ENCODE peak calls at places on chromosomes 13 and 19, in eight cellular contexts. One of them, this sample, is unnamed.

GRCh38 chr13:52393572-52394357 is 12.2 kb downstream of the THSD1 start:
- DNase-seq in MCF 10A: no peak
- DNase-seq in GM10248: no peak
- DNase-seq in neural crest cell: no peak
- DNase-seq in left ventricle myocardium inferior: no peak
- DNase-seq in omental fat pad: no peak
- DNase-seq in transverse colon: no peak
- DNase-seq in mesothelial cell of epicardium: no peak
- DNase-seq in this sample: no peak

GRCh38 chr13:85586422-85586831 is 212.8 kb downstream of the SLITRK6 start:
- DNase-seq in MCF 10A: peak
- DNase-seq in GM10248: no peak
- DNase-seq in left ventricle myocardium inferior: no peak
- DNase-seq in omental fat pad: no peak
- DNase-seq in transverse colon: no peak
- DNase-seq in mesothelial cell of epicardium: no peak
- DNase-seq in neural crest cell: no peak
- DNase-seq in this sample: no peak

GRCh38 chr13:32432856-32433255 is 4.9 kb upstream of the N4BP2L1 start:
- DNase-seq in MCF 10A: peak
- DNase-seq in mesothelial cell of epicardium: no peak
- DNase-seq in neural crest cell: no peak
- DNase-seq in GM10248: no peak
- DNase-seq in omental fat pad: no peak
- DNase-seq in transverse colon: no peak
- DNase-seq in left ventricle myocardium inferior: no peak
- DNase-seq in this sample: no peak

GRCh38 chr13:110126391-110126961 is 180.5 kb downstream of the COL4A1 start:
- DNase-seq in transverse colon: no peak
- DNase-seq in neural crest cell: no peak
- DNase-seq in MCF 10A: peak
- DNase-seq in left ventricle myocardium inferior: peak
- DNase-seq in mesothelial cell of epicardium: no peak
- DNase-seq in omental fat pad: no peak
- DNase-seq in GM10248: no peak
- DNase-seq in this sample: no peak

GRCh38 chr19:55456347-55456746 is 5.1 kb downstream of the ISOC2 start:
- DNase-seq in neural crest cell: no peak
- DNase-seq in omental fat pad: no peak
- DNase-seq in MCF 10A: no peak
- DNase-seq in transverse colon: no peak
- DNase-seq in mesothelial cell of epicardium: no peak
- DNase-seq in left ventricle myocardium inferior: no peak
- DNase-seq in GM10248: no peak
- DNase-seq in this sample: no peak

GRCh38 chr13:23847545-23847944 is 41.7 kb downstream of the MIPEP start:
- DNase-seq in transverse colon: no peak
- DNase-seq in left ventricle myocardium inferior: no peak
- DNase-seq in neural crest cell: no peak
- DNase-seq in GM10248: no peak
- DNase-seq in omental fat pad: no peak
- DNase-seq in mesothelial cell of epicardium: no peak
- DNase-seq in MCF 10A: no peak
- DNase-seq in this sample: no peak

GRCh38 chr13:50682966-50683365 is 160.5 kb downstream of the DLEU7 start:
- DNase-seq in mesothelial cell of epicardium: no peak
- DNase-seq in neural crest cell: no peak
- DNase-seq in GM10248: no peak
- DNase-seq in omental fat pad: no peak
- DNase-seq in transverse colon: no peak
- DNase-seq in left ventricle myocardium inferior: no peak
- DNase-seq in MCF 10A: no peak
- DNase-seq in this sample: no peak

GRCh38 chr13:113437408-113438010 is 15.8 kb downstream of the ADPRHL1 start:
- DNase-seq in transverse colon: no peak
- DNase-seq in GM10248: no peak
- DNase-seq in mesothelial cell of epicardium: no peak
- DNase-seq in left ventricle myocardium inferior: no peak
- DNase-seq in MCF 10A: no peak
- DNase-seq in omental fat pad: no peak
- DNase-seq in neural crest cell: peak
- DNase-seq in this sample: no peak

GRCh38 chr19:5059191-5059579 is 90.3 kb downstream of the KDM4B start:
- DNase-seq in transverse colon: no peak
- DNase-seq in GM10248: no peak
- DNase-seq in MCF 10A: no peak
- DNase-seq in mesothelial cell of epicardium: no peak
- DNase-seq in neural crest cell: no peak
- DNase-seq in omental fat pad: no peak
- DNase-seq in left ventricle myocardium inferior: no peak
- DNase-seq in this sample: no peak

GRCh38 chr13:45119469-45119989 is 781 bp upstream of the GTF2F2 start:
- DNase-seq in left ventricle myocardium inferior: no peak
- DNase-seq in neural crest cell: no peak
- DNase-seq in omental fat pad: no peak
- DNase-seq in transverse colon: peak
- DNase-seq in mesothelial cell of epicardium: no peak
- DNase-seq in GM10248: peak
- DNase-seq in MCF 10A: no peak
- DNase-seq in this sample: no peak

GRCh38 chr13:33340631-33341030 is 55.1 kb upstream of the STARD13 start:
- DNase-seq in transverse colon: no peak
- DNase-seq in mesothelial cell of epicardium: no peak
- DNase-seq in MCF 10A: peak
- DNase-seq in GM10248: no peak
- DNase-seq in neural crest cell: no peak
- DNase-seq in omental fat pad: no peak
- DNase-seq in left ventricle myocardium inferior: no peak
- DNase-seq in this sample: no peak

GRCh38 chr19:2385053-2385721 is 25.1 kb downstream of the TMPRSS9 start:
- DNase-seq in omental fat pad: no peak
- DNase-seq in MCF 10A: peak
- DNase-seq in transverse colon: peak
- DNase-seq in GM10248: peak
- DNase-seq in neural crest cell: peak
- DNase-seq in mesothelial cell of epicardium: no peak
- DNase-seq in left ventricle myocardium inferior: no peak
- DNase-seq in this sample: no peak

GRCh38 chr13:82702513-82702912 is 1179.8 kb downstream of the SLITRK1 start:
- DNase-seq in MCF 10A: no peak
- DNase-seq in mesothelial cell of epicardium: no peak
- DNase-seq in omental fat pad: no peak
- DNase-seq in left ventricle myocardium inferior: no peak
- DNase-seq in GM10248: no peak
- DNase-seq in transverse colon: no peak
- DNase-seq in neural crest cell: no peak
- DNase-seq in this sample: no peak

GRCh38 chr19:19040417-19040816 is 7.0 kb downstream of the ARMC6 start:
- DNase-seq in omental fat pad: no peak
- DNase-seq in left ventricle myocardium inferior: peak
- DNase-seq in neural crest cell: no peak
- DNase-seq in mesothelial cell of epicardium: no peak
- DNase-seq in MCF 10A: peak
- DNase-seq in GM10248: no peak
- DNase-seq in transverse colon: peak
- DNase-seq in this sample: no peak

GRCh38 chr13:48686810-48687209 is 33.1 kb downstream of the CYSLTR2 start:
- DNase-seq in omental fat pad: no peak
- DNase-seq in GM10248: no peak
- DNase-seq in MCF 10A: no peak
- DNase-seq in transverse colon: no peak
- DNase-seq in mesothelial cell of epicardium: no peak
- DNase-seq in left ventricle myocardium inferior: no peak
- DNase-seq in neural crest cell: no peak
- DNase-seq in this sample: no peak

GRCh38 chr13:31859546-31859945 is 120.2 kb downstream of the RXFP2 start:
- DNase-seq in neural crest cell: no peak
- DNase-seq in GM10248: no peak
- DNase-seq in mesothelial cell of epicardium: no peak
- DNase-seq in MCF 10A: no peak
- DNase-seq in transverse colon: no peak
- DNase-seq in left ventricle myocardium inferior: no peak
- DNase-seq in omental fat pad: no peak
- DNase-seq in this sample: no peak

GRCh38 chr19:47651691-47652090 is 42.8 kb downstream of the BICRA start:
- DNase-seq in MCF 10A: no peak
- DNase-seq in neural crest cell: no peak
- DNase-seq in omental fat pad: no peak
- DNase-seq in transverse colon: no peak
- DNase-seq in mesothelial cell of epicardium: no peak
- DNase-seq in GM10248: no peak
- DNase-seq in left ventricle myocardium inferior: no peak
- DNase-seq in this sample: no peak

GRCh38 chr13:108349269-108349668 is 79.8 kb downstream of the TNFSF13B start:
- DNase-seq in MCF 10A: no peak
- DNase-seq in left ventricle myocardium inferior: no peak
- DNase-seq in GM10248: no peak
- DNase-seq in transverse colon: no peak
- DNase-seq in neural crest cell: no peak
- DNase-seq in omental fat pad: no peak
- DNase-seq in mesothelial cell of epicardium: no peak
- DNase-seq in this sample: no peak

GRCh38 chr13:108346376-108346775 is 76.9 kb downstream of the TNFSF13B start:
- DNase-seq in omental fat pad: no peak
- DNase-seq in mesothelial cell of epicardium: no peak
- DNase-seq in MCF 10A: no peak
- DNase-seq in GM10248: no peak
- DNase-seq in left ventricle myocardium inferior: no peak
- DNase-seq in transverse colon: no peak
- DNase-seq in neural crest cell: no peak
- DNase-seq in this sample: no peak

GRCh38 chr13:108342369-108343289 is 73.1 kb downstream of the TNFSF13B start:
- DNase-seq in MCF 10A: peak
- DNase-seq in GM10248: peak
- DNase-seq in mesothelial cell of epicardium: no peak
- DNase-seq in neural crest cell: no peak
- DNase-seq in transverse colon: no peak
- DNase-seq in left ventricle myocardium inferior: no peak
- DNase-seq in omental fat pad: no peak
- DNase-seq in this sample: no peak

DNA sequence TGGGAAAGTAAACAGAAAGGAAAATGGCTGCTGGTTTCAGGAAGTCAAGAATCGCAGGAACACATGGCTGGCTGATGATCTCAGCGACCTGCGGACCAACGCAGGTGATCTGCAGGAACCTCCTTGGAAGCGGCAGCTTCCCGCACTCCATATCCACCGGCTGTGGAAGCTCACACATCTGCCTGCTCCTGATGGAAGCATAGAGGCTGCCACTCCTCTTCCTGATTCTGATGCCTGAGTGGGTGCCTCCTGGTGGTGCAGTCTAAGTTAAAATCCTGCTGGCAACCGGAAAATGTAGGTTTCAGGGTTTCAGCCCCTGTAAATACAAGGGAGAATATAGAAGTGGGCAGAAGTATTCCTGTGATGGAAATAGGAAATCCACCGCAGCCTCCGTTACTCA is 75.5 kb downstream of the TNFSF13B start:
- DNase-seq in omental fat pad: no peak
- DNase-seq in neural crest cell: no peak
- DNase-seq in mesothelial cell of epicardium: no peak
- DNase-seq in MCF 10A: no peak
- DNase-seq in GM10248: no peak
- DNase-seq in left ventricle myocardium inferior: no peak
- DNase-seq in transverse colon: no peak
- DNase-seq in this sample: no peak
- TF ChIP-seq CTCF in omental fat pad: no peak
- TF ChIP-seq CTCF in neural crest cell: no peak
- TF ChIP-seq CTCF in mesothelial cell of epicardium: no peak
- TF ChIP-seq CTCF in MCF 10A: no peak
- TF ChIP-seq CTCF in GM10248: no peak
- TF ChIP-seq CTCF in left ventricle myocardium inferior: no peak
- TF ChIP-seq CTCF in transverse colon: no peak
- TF ChIP-seq CTCF in this sample: peak

DNA sequence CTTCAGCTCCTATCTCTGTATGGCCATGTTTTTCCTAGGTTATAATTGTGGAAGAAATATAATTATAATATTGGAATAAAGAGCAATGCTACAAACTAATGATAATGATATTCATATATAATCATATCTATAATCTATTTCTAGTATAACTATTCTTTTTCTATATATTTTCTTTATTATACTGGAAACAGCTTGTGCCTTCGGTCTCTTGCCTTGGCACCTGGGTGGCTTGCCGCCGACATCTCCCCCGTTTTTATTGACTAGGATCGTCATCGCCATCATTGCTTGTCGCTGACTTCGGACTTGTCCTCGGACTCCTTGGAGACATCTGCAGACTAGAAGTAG is 24.2 kb downstream of the ZNF763 start:
- DNase-seq in transverse colon: no peak
- DNase-seq in omental fat pad: no peak
- DNase-seq in mesothelial cell of epicardium: no peak
- DNase-seq in GM10248: no peak
- DNase-seq in left ventricle myocardium inferior: no peak
- DNase-seq in neural crest cell: no peak
- DNase-seq in MCF 10A: no peak
- DNase-seq in this sample: no peak
- TF ChIP-seq CTCF in transverse colon: no peak
- TF ChIP-seq CTCF in omental fat pad: no peak
- TF ChIP-seq CTCF in mesothelial cell of epicardium: no peak
- TF ChIP-seq CTCF in GM10248: no peak
- TF ChIP-seq CTCF in left ventricle myocardium inferior: peak
- TF ChIP-seq CTCF in neural crest cell: no peak
- TF ChIP-seq CTCF in MCF 10A: no peak
- TF ChIP-seq CTCF in this sample: no peak

GRCh38 chr19:20969898-20970297 is 46.8 kb downstream of the ZNF85 start:
- DNase-seq in neural crest cell: no peak
- DNase-seq in left ventricle myocardium inferior: no peak
- DNase-seq in mesothelial cell of epicardium: no peak
- DNase-seq in transverse colon: no peak
- DNase-seq in omental fat pad: no peak
- DNase-seq in MCF 10A: no peak
- DNase-seq in GM10248: no peak
- DNase-seq in this sample: no peak
- TF ChIP-seq CTCF in neural crest cell: no peak
- TF ChIP-seq CTCF in left ventricle myocardium inferior: no peak
- TF ChIP-seq CTCF in mesothelial cell of epicardium: no peak
- TF ChIP-seq CTCF in transverse colon: no peak
- TF ChIP-seq CTCF in omental fat pad: no peak
- TF ChIP-seq CTCF in MCF 10A: no peak
- TF ChIP-seq CTCF in GM10248: no peak
- TF ChIP-seq CTCF in this sample: no peak

DNA sequence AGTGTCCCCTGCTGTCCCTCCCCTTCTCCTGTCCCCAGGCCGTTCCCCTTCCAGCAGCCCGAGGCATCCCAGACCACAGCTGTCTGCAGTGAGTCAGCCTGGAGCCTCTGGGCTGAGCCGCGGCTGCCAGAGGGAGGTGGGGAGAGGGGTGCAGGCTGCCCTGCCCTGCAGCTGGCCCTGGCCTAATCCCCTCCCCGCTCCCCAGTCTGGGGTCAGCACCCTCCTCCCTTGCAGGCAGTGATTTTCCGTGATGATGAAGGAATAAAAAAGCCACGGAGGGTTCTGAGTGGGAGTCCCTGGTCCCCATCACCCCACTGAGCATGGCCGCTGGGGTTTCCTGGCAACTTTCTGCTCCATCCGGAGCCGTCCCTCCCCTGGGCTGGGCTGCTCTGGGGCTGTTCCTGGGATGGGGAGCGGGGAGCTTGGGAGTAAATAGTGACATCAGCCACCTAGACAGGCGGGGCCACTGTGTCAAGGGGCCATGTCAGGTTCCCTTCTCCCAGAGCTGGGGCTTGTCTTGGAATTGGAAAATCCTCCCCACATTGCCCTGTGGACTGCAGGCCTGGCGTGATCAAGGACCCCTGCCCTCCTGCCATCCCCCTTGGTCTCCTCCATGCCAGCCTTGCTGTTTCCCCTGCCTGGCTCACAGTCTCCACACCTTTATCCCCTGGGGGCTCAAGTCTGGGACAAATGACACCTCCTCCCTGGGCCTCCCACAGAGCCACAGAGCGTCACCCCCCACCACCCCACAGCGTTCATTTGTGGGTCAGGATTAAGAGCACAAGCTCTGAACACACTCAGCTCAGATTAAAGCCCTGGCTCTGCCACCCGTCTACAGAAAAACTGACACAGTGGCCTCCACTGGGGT is 16.7 kb downstream of the SPC24 start:
- DNase-seq in omental fat pad: no peak
- DNase-seq in mesothelial cell of epicardium: no peak
- DNase-seq in MCF 10A: peak
- DNase-seq in transverse colon: peak
- DNase-seq in neural crest cell: no peak
- DNase-seq in left ventricle myocardium inferior: peak
- DNase-seq in GM10248: peak
- DNase-seq in this sample: no peak
- TF ChIP-seq CTCF in omental fat pad: no peak
- TF ChIP-seq CTCF in mesothelial cell of epicardium: no peak
- TF ChIP-seq CTCF in MCF 10A: no peak
- TF ChIP-seq CTCF in transverse colon: no peak
- TF ChIP-seq CTCF in neural crest cell: no peak
- TF ChIP-seq CTCF in left ventricle myocardium inferior: no peak
- TF ChIP-seq CTCF in GM10248: no peak
- TF ChIP-seq CTCF in this sample: no peak